ENCODE peak calls at places on chromosomes 1 and 21, in five cellular contexts. R is effector CD4-positive, alpha-beta T cell; N is endothelial cell of umbilical vein; U is left lung; E is cardiac fibroblast. Q is an unnamed sample.

GRCh38 chr1:28313710-28314510 is 14.9 kb upstream of the MED18 start:
- DNase-seq in U (peak), N (no peak), E (peak), R (no peak), Q (peak)

GRCh38 chr1:219201656-219202055 is 28.0 kb downstream of the LYPLAL1 start:
- DNase-seq in E (no peak), N (no peak), R (no peak), U (no peak), Q (no peak)

GRCh38 chr1:209569445-209570207 is 13.9 kb upstream of the CAMK1G start:
- DNase-seq in U (peak), E (peak), N (peak), R (peak), Q (peak)

GRCh38 chr1:1873186-1873585 is 17.7 kb downstream of the GNB1 start:
- DNase-seq in E (no peak), R (no peak), U (peak), N (no peak), Q (no peak)

GRCh38 chr1:202579806-202580205 is 130.4 kb downstream of the SYT2 start:
- DNase-seq in R (no peak), E (peak), U (no peak), N (no peak), Q (peak)

GRCh38 chr1:94425821-94426484 is 7.8 kb downstream of the ABCD3 start:
- DNase-seq in U (no peak), E (no peak), R (no peak), N (peak), Q (no peak)

GRCh38 chr1:109370712-109371270 is 26.9 kb downstream of the SORT1 start:
- DNase-seq in R (no peak), U (no peak), E (peak), N (no peak), Q (peak)

GRCh38 chr1:27575861-27576331 is 28.0 kb downstream of the AHDC1 start:
- DNase-seq in R (no peak), N (peak), U (peak), E (peak), Q (no peak)

GRCh38 chr1:150798509-150798908 is 9.6 kb downstream of the CTSK start:
- DNase-seq in E (no peak), U (no peak), R (no peak), N (no peak), Q (no peak)

GRCh38 chr1:20732071-20732587 is 374 bp downstream of the SH2D5 start:
- DNase-seq in R (peak), N (peak), U (no peak), E (peak), Q (peak)

GRCh38 chr1:2000850-2001249 is 2.7 kb downstream of the CFAP74 start:
- DNase-seq in N (no peak), E (no peak), R (no peak), U (no peak), Q (no peak)

GRCh38 chr21:25925936-25926335 is 191.2 kb downstream of the GABPA start:
- DNase-seq in U (no peak), E (peak), R (no peak), N (peak), Q (no peak)

GRCh38 chr1:176880954-176881595 is 283.4 kb downstream of the ASTN1 start:
- DNase-seq in N (peak), U (peak), R (no peak), E (peak), Q (peak)

GRCh38 chr1:54545916-54546635 is 2.0 kb upstream of the ACOT11 start:
- DNase-seq in R (no peak), U (no peak), E (no peak), N (no peak), Q (no peak)

GRCh38 chr1:227335587-227336020 is 17.3 kb upstream of the CDC42BPA start:
- DNase-seq in R (no peak), N (no peak), U (no peak), E (no peak), Q (no peak)

GRCh38 chr1:238898856-238899255 is 487.5 kb upstream of the CHRM3 start:
- DNase-seq in N (no peak), R (no peak), E (no peak), U (no peak), Q (no peak)

GRCh38 chr1:212699839-212700596 is at the start of gene BATF3:
- DNase-seq in N (no peak), U (peak), E (no peak), R (peak), Q (no peak)

GRCh38 chr1:198713081-198713480 is 74.2 kb downstream of the PTPRC start:
- DNase-seq in U (no peak), R (no peak), E (no peak), N (no peak), Q (peak)

GRCh38 chr21:28798798-28799197 is 193.9 kb downstream of the LTN1 start:
- DNase-seq in N (no peak), R (no peak), E (peak), U (no peak), Q (no peak)

GRCh38 chr1:235397733-235398132 is 30.5 kb downstream of the TBCE start:
- DNase-seq in U (no peak), R (no peak), N (no peak), E (peak), Q (peak)

GRCh38 chr1:32933742-32934322 is 30.8 kb downstream of the RNF19B start:
- DNase-seq in E (peak), N (peak), R (no peak), U (no peak), Q (no peak)

GRCh38 chr1:1599919-1600860 is at the start of gene FNDC10:
- DNase-seq in E (no peak), N (no peak), U (peak), R (no peak), Q (no peak)

GRCh38 chr1:218357211-218357892 is 12.2 kb downstream of the TGFB2 start:
- DNase-seq in N (no peak), R (no peak), E (peak), U (no peak), Q (no peak)

GRCh38 chr1:147738739-147739476 is 21.5 kb downstream of the GJA5 start:
- DNase-seq in R (no peak), E (no peak), U (no peak), N (no peak), Q (no peak)

GRCh38 chr1:87074001-87074795 is 159.8 kb downstream of the HS2ST1 start:
- DNase-seq in E (peak), R (no peak), N (no peak), U (no peak), Q (no peak)

GRCh38 chr1:118555638-118556037 is 370.6 kb upstream of the SPAG17 start:
- DNase-seq in U (no peak), E (no peak), N (no peak), R (no peak), Q (no peak)

GRCh38 chr1:47709302-47710074 is 271.6 kb downstream of the FOXD2 start:
- DNase-seq in U (no peak), N (no peak), E (peak), R (no peak), Q (no peak)

GRCh38 chr1:170174395-170174794 is 28.6 kb downstream of the NTMT2 start:
- DNase-seq in E (no peak), R (no peak), U (no peak), N (no peak), Q (no peak)

GRCh38 chr21:41779659-41780058 is 12.8 kb upstream of the RIPK4 start:
- DNase-seq in N (no peak), U (no peak), E (no peak), R (no peak), Q (no peak)

GRCh38 chr21:45074818-45075605 is 632 bp downstream of the ADARB1 start:
- DNase-seq in N (peak), R (no peak), U (no peak), E (no peak), Q (no peak)

GRCh38 chr1:93251966-93252365 is 71.4 kb downstream of the CCDC18 start:
- DNase-seq in R (no peak), U (no peak), N (no peak), E (no peak), Q (no peak)

GRCh38 chr1:112061852-112062451 is 72.5 kb upstream of the KCND3 start:
- DNase-seq in E (no peak), N (no peak), U (no peak), R (no peak), Q (no peak)

Q was measured in brain microvascular endothelial cell.